ENCODE peak calls at places on chromosomes 2 and 18, in ten cellular contexts. Q is uterus, I is stomach, F is left lung, Z is cardiac muscle cell, J is heart left ventricle, R is upper lobe of left lung, G is tibial artery, Y is tibial nerve, V is left ventricle myocardium inferior. X is an unnamed sample.

GRCh38 chr2:24076849-24077534 is 866 bp upstream of the SF3B6 start:
- DNase-seq in Q (no peak), I (no peak), F (no peak), Z (peak; percentile 24), J (no peak), R (no peak), G (peak; percentile 68), Y (no peak), V (no peak), X (peak; percentile 74)

GRCh38 chr2:228181098-228182019 is at the start of gene SPHKAP:
- DNase-seq in Q (no peak), I (no peak), F (no peak), Z (peak; percentile 78), J (peak; percentile 57), R (no peak), G (peak; percentile 51), Y (no peak), V (peak; percentile 60), X (no peak)

GRCh38 chr2:240997856-240998705 is at the start of gene SNED1:
- DNase-seq in Q (peak; percentile 87), I (peak; percentile 93), F (peak; percentile 89), Z (peak; percentile 91), J (peak; percentile 91), R (peak; percentile 91), G (peak; percentile 95), Y (peak; percentile 89), V (peak; percentile 94), X (peak; percentile 91)

GRCh38 chr18:36899289-36899688 is 70.4 kb downstream of the KIAA1328 start:
- DNase-seq in Q (no peak), I (no peak), F (no peak), Z (no peak), J (no peak), R (no peak), G (no peak), Y (no peak), V (no peak), X (no peak)

GRCh38 chr2:38233231-38233983 is 143.7 kb downstream of the ATL2 start:
- DNase-seq in Q (no peak), I (no peak), F (no peak), Z (no peak), J (peak; percentile 44), R (no peak), G (no peak), Y (no peak), V (no peak), X (no peak)

GRCh38 chr18:12282436-12283039 is 25.5 kb upstream of the TUBB6 start:
- DNase-seq in Q (no peak), I (no peak), F (no peak), Z (no peak), J (no peak), R (no peak), G (no peak), Y (no peak), V (no peak), X (no peak)

GRCh38 chr2:184371641-184372040 is 226.7 kb upstream of the ZNF804A start:
- DNase-seq in Q (no peak), I (no peak), F (no peak), Z (no peak), J (no peak), R (no peak), G (no peak), Y (no peak), V (no peak), X (no peak)

GRCh38 chr2:228167290-228167689 is 14.2 kb downstream of the SPHKAP start:
- DNase-seq in Q (no peak), I (no peak), F (no peak), Z (no peak), J (no peak), R (no peak), G (no peak), Y (no peak), V (no peak), X (no peak)

GRCh38 chr2:72953976-72954375 is 36.7 kb downstream of the EMX1 start:
- DNase-seq in Q (no peak), I (no peak), F (no peak), Z (no peak), J (no peak), R (no peak), G (no peak), Y (no peak), V (no peak), X (no peak)

GRCh38 chr18:21330122-21330701 is 88.2 kb downstream of the GREB1L start:
- DNase-seq in Q (no peak), I (peak; percentile 32), F (no peak), Z (peak; percentile 11), J (peak; percentile 15), R (no peak), G (no peak), Y (no peak), V (peak; percentile 17), X (no peak)

GRCh38 chr2:119431976-119432881 is 575 bp downstream of the TMEM37 start:
- DNase-seq in Q (no peak), I (peak; percentile 72), F (peak; percentile 70), Z (no peak), J (peak; percentile 34), R (peak; percentile 70), G (peak; percentile 51), Y (no peak), V (no peak), X (no peak)

GRCh38 chr2:49978341-49978740 is 824.0 kb upstream of the FSHR start:
- DNase-seq in Q (no peak), I (no peak), F (no peak), Z (no peak), J (no peak), R (no peak), G (no peak), Y (no peak), V (no peak), X (no peak)

GRCh38 chr2:73685770-73686438 is 43.7 kb upstream of the NAT8 start:
- DNase-seq in Q (no peak), I (peak; percentile 66), F (no peak), Z (no peak), J (no peak), R (no peak), G (no peak), Y (no peak), V (no peak), X (no peak)

DNA sequence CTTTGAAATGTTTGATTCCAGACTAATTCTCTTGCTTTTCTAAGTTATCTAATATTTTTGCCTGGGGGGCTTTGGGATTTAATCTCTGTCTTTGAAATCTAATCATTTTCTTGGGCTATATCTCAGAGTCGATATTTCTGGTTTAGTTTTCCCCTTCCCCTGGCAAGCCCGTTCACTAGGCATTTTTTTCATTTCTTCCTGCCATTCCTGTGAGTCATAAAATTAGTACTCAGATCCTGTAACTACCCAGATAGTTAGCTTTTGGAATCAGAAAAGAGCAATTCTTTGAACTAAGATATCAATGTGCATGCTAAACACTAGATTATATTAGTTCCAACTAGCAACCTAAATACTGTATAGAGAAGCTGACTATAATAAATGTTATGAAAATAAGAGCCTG is 29.4 kb upstream of the RNF149 start:
- DNase-seq in Q (no peak), I (no peak), F (no peak), Z (no peak), J (no peak), R (no peak), G (no peak), Y (no peak), V (no peak), X (no peak)
- H3K27ac ChIP-seq in Q (no peak overlapping the region), I (no peak overlapping the region), F (no peak overlapping the region), Z (no peak overlapping the region), J (no peak overlapping the region), R (no peak overlapping the region), G (no peak overlapping the region), Y (no peak overlapping the region), V (no peak overlapping the region), X (no peak overlapping the region)

DNA sequence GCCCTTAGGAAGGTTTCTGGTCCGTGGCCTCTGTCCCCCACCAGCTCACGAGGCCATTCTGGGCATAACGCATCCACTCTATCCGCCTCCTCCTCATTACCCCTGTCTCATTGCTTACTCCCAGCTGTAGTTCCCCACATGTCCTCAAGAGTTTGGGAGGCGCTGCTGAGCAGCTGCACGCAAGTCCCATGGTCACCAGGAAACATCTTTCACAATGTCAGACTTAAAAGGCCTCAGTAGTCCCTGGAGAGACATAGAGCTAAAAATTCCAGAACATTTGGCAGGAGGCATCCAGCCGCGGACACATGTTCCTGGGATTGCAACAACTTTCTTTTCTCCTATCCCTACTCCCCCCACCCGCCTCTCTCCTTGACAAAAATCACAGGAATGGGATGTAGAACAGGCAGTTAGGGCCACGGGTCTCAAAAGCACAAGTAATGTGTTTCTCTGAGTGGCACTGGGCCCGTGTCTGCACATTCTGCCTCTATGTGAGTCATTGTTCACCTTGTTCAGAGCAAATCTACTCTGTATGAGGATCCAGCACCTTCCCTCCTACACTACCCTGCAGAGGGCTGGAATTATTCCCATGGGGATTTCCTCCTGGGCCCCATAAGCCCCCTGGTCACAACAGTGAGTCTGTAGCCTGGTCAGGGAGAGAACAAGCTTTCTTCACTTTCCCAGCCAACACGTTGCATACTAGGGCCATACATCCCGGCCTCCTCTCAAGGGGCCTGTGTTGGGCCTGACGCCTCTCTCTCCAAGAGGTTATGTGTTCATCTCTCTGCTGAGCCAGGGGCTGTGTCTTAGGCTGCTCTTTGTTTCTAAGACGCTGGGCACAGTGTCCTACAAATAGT is 8.2 kb downstream of the LBH start:
- DNase-seq in Q (peak; percentile 84), I (peak; percentile 69), F (peak; percentile 53), Z (peak; percentile 63), J (peak; percentile 77), R (peak; percentile 69), G (peak; percentile 94), Y (peak; percentile 53), V (peak; percentile 76), X (peak; percentile 88)
- H3K4me3 ChIP-seq in Q (no peak overlapping the region), I (no peak overlapping the region), F (no peak overlapping the region), Z (peak overlapping the region; percentile 3), J (no peak overlapping the region), R (no peak overlapping the region), G (no peak overlapping the region), Y (no peak overlapping the region), V (peak overlapping the region; percentile 42), X (peak overlapping the region; percentile 61)

DNA sequence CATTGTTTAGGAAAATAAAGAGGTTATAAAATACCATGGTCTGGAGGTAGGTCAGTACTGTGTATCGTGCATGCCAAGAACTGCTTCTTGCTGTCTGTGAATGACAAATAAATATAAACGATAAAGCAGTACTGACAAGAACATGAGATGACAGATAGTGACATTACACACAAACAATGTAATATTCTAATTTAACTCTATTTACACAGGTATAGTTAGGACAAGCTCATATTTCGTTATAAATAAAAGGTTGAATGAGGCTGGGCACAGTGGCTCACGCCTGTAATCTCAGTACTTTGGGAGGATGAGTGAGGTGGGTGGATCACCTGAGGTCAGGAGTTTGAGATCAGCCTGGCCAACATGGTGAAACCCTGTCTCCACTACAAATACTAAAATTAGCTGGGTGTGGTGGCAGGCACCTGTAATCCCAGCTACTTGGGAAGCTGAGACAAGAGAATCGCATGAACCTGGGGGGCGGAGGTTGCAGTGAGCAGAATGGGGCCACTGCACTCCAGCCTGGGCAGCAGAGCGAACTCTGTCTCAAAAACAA is 14.7 kb upstream of the GPR75 start:
- DNase-seq in Q (no peak), I (no peak), F (no peak), Z (no peak), J (no peak), R (no peak), G (no peak), Y (no peak), V (no peak), X (no peak)
- TF ChIP-seq CTCF in Q (no peak), I (no peak), F (no peak), Z (no peak), J (no peak), R (no peak), G (no peak), Y (no peak), V (no peak), X (no peak)

DNA sequence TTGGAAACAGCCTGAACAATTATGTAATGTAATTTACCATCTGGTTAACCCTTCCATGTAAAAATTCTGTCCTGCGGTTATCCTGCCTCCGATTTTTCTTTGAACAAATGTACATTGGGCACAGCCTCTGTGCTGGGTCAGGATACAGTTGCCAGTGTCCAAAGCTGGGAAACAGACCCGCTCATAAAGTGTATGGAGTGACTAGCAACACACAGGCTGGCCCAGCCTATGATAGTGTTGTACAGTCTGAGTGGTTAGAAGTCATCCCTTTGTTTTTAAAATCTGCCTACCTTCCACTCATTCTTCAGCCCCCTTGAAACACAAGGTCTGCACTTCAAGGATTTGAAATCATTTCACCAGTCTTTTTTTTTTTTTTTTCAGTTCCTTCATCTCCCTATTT is 50.1 kb downstream of the FEZ2 start:
- DNase-seq in Q (no peak), I (no peak), F (no peak), Z (no peak), J (no peak), R (no peak), G (no peak), Y (no peak), V (no peak), X (no peak)
- H3K27ac ChIP-seq in Q (no peak overlapping the region), I (no peak overlapping the region), F (no peak overlapping the region), Z (no peak overlapping the region), J (no peak overlapping the region), R (no peak overlapping the region), G (no peak overlapping the region), Y (no peak overlapping the region), V (no peak overlapping the region), X (peak overlapping the region; percentile 9)

X was measured in coronary artery.